ENCODE peak calls at places on chromosomes 7 and 10, in eight cellular contexts. W is stimulated activated naive CD4-positive, alpha-beta T cell treated with Interleukin-2 at 50 U/mL for 16 hours; J is left lobe of liver; F is sciatic nerve; B is neural crest cell; K is HCT116; P is K562; R is posterior cingulate gyrus. U is an unnamed sample.

GRCh38 chr7:113197274-113197673 is 78.9 kb upstream of the SMIM30 start:
- DNase-seq in W (no peak), J (no peak), F (no peak), B (no peak), K (no peak), P (no peak), R (no peak), U (no peak)

GRCh38 chr10:93445097-93445960 is 36.8 kb downstream of the MYOF start:
- DNase-seq in W (no peak), J (peak), F (peak), B (peak), K (peak), P (no peak), R (peak), U (no peak)

GRCh38 chr7:43856316-43856715 is 13.0 kb downstream of the MRPS24 start:
- DNase-seq in W (no peak), J (no peak), F (no peak), B (no peak), K (no peak), P (no peak), R (no peak), U (peak)

GRCh38 chr7:129951076-129952011 is 1.4 kb downstream of the UBE2H start:
- DNase-seq in W (no peak), J (peak), F (peak), B (peak), K (no peak), P (peak), R (no peak), U (no peak)

GRCh38 chr7:137731436-137731835 is 115.3 kb downstream of the DGKI start:
- DNase-seq in W (no peak), J (no peak), F (no peak), B (no peak), K (no peak), P (no peak), R (no peak), U (no peak)

GRCh38 chr7:7681191-7681935 is 37.0 kb downstream of the RPA3 start:
- DNase-seq in W (peak), J (no peak), F (no peak), B (no peak), K (peak), P (no peak), R (no peak), U (no peak)

GRCh38 chr10:89837173-89838001 is 136.0 kb downstream of the KIF20B start:
- DNase-seq in W (peak), J (no peak), F (no peak), B (no peak), K (no peak), P (no peak), R (peak), U (peak)

GRCh38 chr7:149147072-149147729 is at the start of gene ZNF398:
- DNase-seq in W (peak), J (peak), F (peak), B (peak), K (no peak), P (peak), R (peak), U (peak)

GRCh38 chr10:87671416-87671815 is 11.7 kb downstream of the PAPSS2 start:
- DNase-seq in W (no peak), J (no peak), F (no peak), B (no peak), K (no peak), P (no peak), R (no peak), U (no peak)

GRCh38 chr7:98265841-98266271 is 13.8 kb upstream of the TECPR1 start:
- DNase-seq in W (no peak), J (no peak), F (no peak), B (no peak), K (no peak), P (no peak), R (no peak), U (no peak)

GRCh38 chr7:4200546-4201094 is 481.5 kb upstream of the FOXK1 start:
- DNase-seq in W (no peak), J (no peak), F (no peak), B (no peak), K (no peak), P (no peak), R (peak), U (no peak)

U was measured in spleen.